ENCODE peak calls at places on chromosomes 12 and 14, in five cellular contexts. T is endothelial cell of umbilical vein, B is HepG2, U is A549, R is GM12878. Q is an unnamed sample.

GRCh38 chr12:17928708-17929366 is 161.2 kb downstream of the RERGL start:
- DNase-seq in U (peak; percentile 84), R (no peak), B (peak; percentile 57), T (peak; percentile 90), Q (no peak)

GRCh38 chr14:63453443-63453936 is 89.7 kb downstream of the PPP2R5E start:
- DNase-seq in T (no peak), U (no peak), R (no peak), B (no peak), Q (no peak)

GRCh38 chr14:20557212-20557542 is 3.7 kb downstream of the RNASE9 start:
- DNase-seq in T (no peak), U (no peak), B (no peak), R (no peak), Q (no peak)

GRCh38 chr12:95574799-95575452 is 23.6 kb upstream of the USP44 start:
- DNase-seq in U (peak; percentile 61), T (peak; percentile 65), R (no peak), B (peak; percentile 31), Q (peak; percentile 29)

GRCh38 chr12:57096099-57096572 is 7.2 kb downstream of the NAB2 start:
- DNase-seq in T (no peak), R (no peak), B (no peak), U (no peak), Q (peak; percentile 19)

GRCh38 chr12:22658214-22658613 is 33.2 kb downstream of the ETNK1 start:
- DNase-seq in R (no peak), U (peak; percentile 45), B (no peak), T (peak; percentile 64), Q (no peak)

GRCh38 chr14:37974421-37974820 is 233.3 kb upstream of the SSTR1 start:
- DNase-seq in T (no peak), U (no peak), R (no peak), B (no peak), Q (no peak)

GRCh38 chr12:14665354-14666348 is 30.7 kb downstream of the GUCY2C start:
- DNase-seq in R (no peak), U (peak; percentile 4), T (no peak), B (no peak), Q (no peak)

GRCh38 chr12:66813137-66813867 is 134.4 kb upstream of the GRIP1 start:
- DNase-seq in B (peak; percentile 2), R (no peak), T (no peak), U (no peak), Q (peak; percentile 5)

GRCh38 chr14:68951051-68951797 is 27.9 kb downstream of the ACTN1 start:
- DNase-seq in R (no peak), T (peak; percentile 74), B (no peak), U (peak; percentile 95), Q (no peak)

GRCh38 chr12:116916714-116917114 is 6.0 kb downstream of the FBXW8 start:
- DNase-seq in B (peak; percentile 95), R (peak; percentile 51), U (peak; percentile 90), T (peak; percentile 16), Q (peak; percentile 76)

GRCh38 chr14:63918411-63918810 is 65.6 kb downstream of the SYNE2 start:
- DNase-seq in U (no peak), B (no peak), R (no peak), T (no peak), Q (no peak)

GRCh38 chr12:22271036-22271435 is 63.5 kb downstream of the ST8SIA1 start:
- DNase-seq in R (no peak), T (peak; percentile 77), B (no peak), U (peak; percentile 21), Q (no peak)

GRCh38 chr14:85534914-85535313 is 5.0 kb downstream of the FLRT2 start:
- DNase-seq in U (no peak), T (peak; percentile 47), R (no peak), B (no peak), Q (no peak)

GRCh38 chr14:38138581-38139138 is 69.0 kb upstream of the SSTR1 start:
- DNase-seq in U (peak; percentile 2), B (no peak), R (no peak), T (no peak), Q (no peak)

GRCh38 chr12:131142891-131143637 is 189.4 kb downstream of the ADGRD1 start:
- DNase-seq in T (no peak), R (no peak), U (peak; percentile 65), B (no peak), Q (no peak)
- TF ChIP-seq MYC in T (no peak), R (no peak), U (no peak), B (no peak), Q (no peak)

DNA sequence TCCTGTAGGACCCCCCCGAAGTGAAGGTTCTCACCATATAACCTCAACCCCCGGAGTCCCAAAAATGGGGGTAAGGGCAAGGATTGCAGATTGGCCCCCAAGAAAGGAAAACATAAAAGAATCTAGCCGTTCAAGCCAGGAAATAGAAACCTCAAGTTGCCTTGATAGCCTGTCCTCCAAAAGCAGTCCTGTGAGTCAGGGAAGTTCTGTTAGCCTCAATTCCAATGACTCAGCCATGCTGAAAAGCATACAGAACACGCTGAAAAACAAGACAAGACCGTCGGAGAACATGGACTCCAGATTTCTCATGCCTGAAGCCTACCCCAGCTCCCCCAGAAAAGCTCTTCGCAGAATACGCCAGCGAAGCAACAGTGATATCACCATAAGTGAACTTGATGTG is 344.2 kb upstream of the RGS6 start:
- DNase-seq in R (no peak), T (no peak), U (no peak), B (no peak), Q (no peak)
- H3K27ac ChIP-seq in R (no peak overlapping the region), T (no peak overlapping the region), U (no peak overlapping the region), B (no peak overlapping the region), Q (no peak overlapping the region)

DNA sequence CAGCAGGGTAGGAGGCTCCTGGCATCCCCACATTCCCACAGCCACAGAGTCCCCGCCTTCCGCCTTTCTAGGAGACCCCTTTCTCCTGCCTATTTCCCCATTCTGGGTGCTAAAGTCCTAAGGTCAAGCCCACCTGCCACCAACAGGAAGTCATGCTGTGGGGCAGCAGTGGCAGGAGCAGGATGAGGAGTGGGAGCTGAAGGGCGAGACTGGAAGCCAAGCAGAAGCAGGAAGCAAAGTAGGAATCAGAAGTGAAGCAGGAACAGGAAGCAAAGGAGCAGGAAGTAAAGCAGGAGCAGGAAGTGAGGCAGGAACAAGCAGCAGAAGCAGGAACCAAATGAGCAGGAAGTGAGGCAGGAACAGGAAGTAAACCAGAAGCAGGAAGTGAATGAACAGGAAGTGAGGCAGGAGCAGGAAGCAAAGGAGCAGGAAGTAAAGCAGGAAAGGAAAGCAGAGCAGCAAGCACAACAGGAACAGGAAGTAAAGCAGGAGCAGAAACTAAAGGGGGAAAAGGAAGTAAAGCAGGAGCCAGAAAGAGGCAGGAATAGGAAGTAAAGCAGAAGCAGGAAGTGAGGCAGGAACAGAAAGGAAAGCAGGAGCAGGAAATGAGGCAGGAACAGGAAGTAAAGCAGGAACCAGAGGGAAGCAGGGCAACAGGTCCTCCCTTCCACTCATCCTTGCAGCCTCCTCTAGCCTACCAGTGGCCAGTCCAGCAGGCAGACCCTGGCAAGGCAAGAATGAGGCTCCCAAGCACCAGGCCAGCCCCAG is 38.3 kb upstream of the RIMBP2 start:
- DNase-seq in U (no peak), T (no peak), B (no peak), R (no peak), Q (no peak)
- TF ChIP-seq MYC in U (no peak), T (no peak), B (no peak), R (no peak), Q (no peak)

GRCh38 chr12:1007994-1008393 is 17.0 kb downstream of the ERC1 start:
- DNase-seq in T (no peak), R (no peak), U (no peak), B (no peak), Q (no peak)

GRCh38 chr12:1011091-1011490 is 20.1 kb downstream of the ERC1 start:
- DNase-seq in B (no peak), R (no peak), T (no peak), U (no peak), Q (no peak)

GRCh38 chr12:1019283-1019682 is 28.3 kb downstream of the ERC1 start:
- DNase-seq in R (no peak), U (no peak), B (no peak), T (no peak), Q (no peak)

GRCh38 chr12:1013618-1014489 is 22.8 kb downstream of the ERC1 start:
- DNase-seq in R (no peak), U (peak; percentile 80), B (no peak), T (peak; percentile 64), Q (no peak)
- H3K27ac ChIP-seq in R (no peak overlapping the region), U (peak overlapping the region; percentile 61), B (no peak overlapping the region), T (peak overlapping the region; percentile 57), Q (no peak overlapping the region)

GRCh38 chr14:34111505-34111904 is 160.6 kb upstream of the EGLN3 start:
- DNase-seq in B (no peak), U (no peak), T (no peak), R (no peak), Q (no peak)
- TF ChIP-seq MYC in B (no peak), U (no peak), T (no peak), R (no peak), Q (no peak)

DNA sequence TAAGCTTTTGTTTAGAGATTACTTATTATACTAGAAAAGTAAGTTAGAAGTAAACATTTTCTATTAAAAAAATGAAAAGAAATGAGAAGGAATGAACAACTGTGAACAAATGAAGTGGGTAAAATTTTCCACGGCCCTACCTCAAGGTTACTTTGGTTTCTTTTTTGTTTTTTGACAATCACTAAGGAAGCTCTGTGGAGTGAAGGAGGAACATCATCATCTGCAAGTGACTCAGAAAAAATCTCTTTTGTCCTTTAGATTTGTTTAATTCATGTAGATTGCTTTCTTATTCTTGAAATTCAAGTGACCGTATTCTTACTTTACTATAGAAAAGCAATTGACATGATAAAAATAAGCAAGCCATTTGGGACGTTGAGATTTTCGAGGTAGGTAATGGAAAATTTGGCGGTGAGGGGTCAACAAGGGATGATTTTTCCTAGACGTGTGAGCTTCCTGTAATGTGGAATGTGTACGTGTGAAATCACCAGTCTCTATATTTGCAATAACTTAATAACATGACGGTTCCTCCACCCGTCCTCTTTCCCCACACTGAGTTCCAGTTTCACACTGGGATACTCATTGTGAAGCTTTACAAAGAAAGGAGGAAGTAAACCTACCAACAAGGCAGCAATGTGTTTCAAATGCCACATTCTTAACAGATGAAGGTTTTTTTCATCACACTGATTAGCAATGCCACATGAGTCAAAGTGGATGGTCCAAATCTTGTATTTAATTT is 62.3 kb upstream of the EGLN3 start:
- DNase-seq in B (no peak), R (peak; percentile 76), U (no peak), T (no peak), Q (no peak)
- H3K27ac ChIP-seq in B (no peak overlapping the region), R (peak overlapping the region; percentile 70), U (no peak overlapping the region), T (no peak overlapping the region), Q (no peak overlapping the region)

Q was measured in K562.